ENCODE peak calls at places on chromosomes 16 and 17, in six cellular contexts. H, R, F, W, Q and S are unnamed samples. For H3K27me3, the result is how much of the 10 kb centered on the place peaks cover.

GRCh38 chr17:30824002-30824355 is 513 bp downstream of the CRLF3 start:
- DNase-seq in Q (no peak), H (no peak), F (peak), R (peak), W (no peak), S (no peak)

GRCh38 chr17:54111576-54111975 is 288.8 kb downstream of the KIF2B start:
- DNase-seq in H (no peak), F (no peak), R (no peak), W (no peak), Q (no peak), S (no peak)

GRCh38 chr17:75704963-75705875 is 16.0 kb upstream of the ITGB4 start:
- DNase-seq in W (no peak), Q (no peak), F (no peak), R (no peak), H (no peak), S (no peak)

GRCh38 chr16:14502932-14503741 is 126.9 kb downstream of the PARN start:
- DNase-seq in F (no peak), Q (no peak), R (no peak), H (peak), W (peak), S (no peak)

GRCh38 chr16:57805176-57805575 is 2.9 kb upstream of the KIFC3 start:
- DNase-seq in Q (no peak), W (no peak), R (no peak), F (no peak), H (no peak), S (no peak)

GRCh38 chr17:8420041-8420934 is 15.4 kb upstream of the NDEL1 start:
- DNase-seq in F (peak), Q (no peak), W (peak), R (peak), H (peak), S (no peak)

GRCh38 chr17:75459590-75460267 is 3.3 kb downstream of the TMEM94 start:
- DNase-seq in F (no peak), H (peak), R (no peak), Q (no peak), W (no peak), S (no peak)

GRCh38 chr17:61409301-61410099 is 9.9 kb downstream of the TBX2 start:
- DNase-seq in Q (peak), F (peak), W (peak), R (peak), H (no peak), S (no peak)

GRCh38 chr16:53614346-53614745 is 89.3 kb downstream of the RPGRIP1L start:
- DNase-seq in W (peak), F (no peak), Q (no peak), R (no peak), H (no peak), S (no peak)

GRCh38 chr16:63907251-63907650 is 1214.6 kb downstream of the CDH11 start:
- DNase-seq in F (no peak), W (no peak), H (no peak), R (no peak), Q (no peak), S (no peak)

GRCh38 chr17:66494023-66494803 is 191.8 kb downstream of the PRKCA start:
- DNase-seq in R (no peak), H (no peak), W (peak), F (no peak), Q (no peak), S (no peak)

GRCh38 chr17:79711715-79712305 is 18.9 kb upstream of the ENPP7 start:
- DNase-seq in Q (no peak), H (no peak), R (no peak), W (no peak), F (no peak), S (no peak)

GRCh38 chr16:89113661-89114060 is 20.0 kb downstream of the ACSF3 start:
- DNase-seq in H (no peak), F (peak), W (no peak), Q (no peak), R (peak), S (no peak)

GRCh38 chr17:72726936-72727335 is 365.6 kb downstream of the SLC39A11 start:
- DNase-seq in W (peak), H (no peak), Q (no peak), F (no peak), R (no peak), S (peak)

GRCh38 chr17:64615025-64615677 is 47.0 kb downstream of the SMURF2 start:
- DNase-seq in F (no peak), Q (no peak), R (no peak), W (peak), H (no peak), S (no peak)
- TF ChIP-seq CTCF in F (no peak), Q (no peak), R (no peak), W (no peak), H (no peak), S (no peak)

GRCh38 chr16:68778551-68779231 is 41.6 kb downstream of the CDH1 start:
- DNase-seq in F (no peak), W (no peak), H (peak), R (no peak), Q (no peak), S (no peak)
- H3K27ac ChIP-seq in F (peak), W (no peak), H (peak), R (no peak), Q (peak), S (no peak)

GRCh38 chr17:83086197-83086880 is 6.9 kb downstream of the METRNL start:
- DNase-seq in W (peak), H (no peak), F (no peak), R (no peak), Q (no peak), S (no peak)
- H3K27me3 ChIP-seq in W (under half), H (under half), F (under half), R (under half), Q (under half), S (under half)

GRCh38 chr17:45016823-45017222 is 34.6 kb downstream of the DCAKD start:
- DNase-seq in R (no peak), Q (no peak), F (no peak), H (no peak), W (no peak), S (no peak)
- TF ChIP-seq CTCF in R (no peak), Q (no peak), F (no peak), H (no peak), W (peak), S (no peak)

GRCh38 chr16:67419502-67419901 is 3.2 kb upstream of the ZDHHC1 start:
- DNase-seq in H (no peak), Q (no peak), R (no peak), W (peak), F (no peak), S (no peak)

GRCh38 chr16:67419931-67420330 is 3.7 kb upstream of the ZDHHC1 start:
- DNase-seq in H (no peak), W (no peak), F (no peak), Q (no peak), R (no peak), S (no peak)

GRCh38 chr16:67417333-67418061 is 1.2 kb upstream of the ZDHHC1 start:
- DNase-seq in Q (no peak), R (no peak), F (no peak), W (no peak), H (no peak), S (no peak)

GRCh38 chr16:67413978-67414891 is 2.0 kb downstream of the ZDHHC1 start:
- DNase-seq in Q (no peak), F (no peak), W (no peak), R (no peak), H (no peak), S (no peak)

GRCh38 chr16:67415872-67416793 is at the start of gene ZDHHC1:
- DNase-seq in H (no peak), R (peak), Q (peak), F (peak), W (peak), S (peak)
- H3K27ac ChIP-seq in H (no peak), R (peak), Q (peak), F (peak), W (peak), S (no peak)

GRCh38 chr17:1227365-1227764 is 42.9 kb upstream of the BHLHA9 start:
- DNase-seq in Q (no peak), R (no peak), H (no peak), W (no peak), F (no peak), S (no peak)
- H3K27me3 ChIP-seq in Q (under half), R (under half), H (under half), W (half or more), F (under half), S (under half)

GRCh38 chr16:87305505-87306391 is 11.4 kb downstream of the C16orf95 start:
- DNase-seq in R (no peak), H (no peak), Q (no peak), W (no peak), F (no peak), S (no peak)
- TF ChIP-seq CTCF in R (no peak), H (no peak), Q (no peak), W (no peak), F (no peak), S (no peak)

DNA sequence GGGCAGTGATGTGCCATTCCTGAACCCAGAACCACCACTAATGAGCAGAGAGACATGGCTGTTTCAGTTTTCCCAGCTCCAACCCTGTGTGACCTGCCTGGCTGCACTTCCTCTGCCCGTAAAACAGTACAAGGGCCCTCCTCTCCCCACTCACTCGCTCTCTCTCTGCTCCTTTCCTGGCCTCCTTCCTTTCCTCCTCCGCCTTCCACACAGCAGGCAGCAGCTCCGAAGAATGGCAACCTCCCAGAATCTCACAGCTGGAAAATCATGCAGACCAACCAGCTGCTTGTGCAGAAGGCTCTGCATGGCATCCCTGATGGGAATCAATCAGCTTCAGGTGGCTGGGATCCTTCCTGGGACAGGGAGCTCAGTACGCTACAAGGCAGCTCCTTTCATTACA is 27.3 kb downstream of the TMEM132E start:
- DNase-seq in R (no peak), F (no peak), Q (no peak), W (no peak), H (no peak), S (no peak)
- H3K27ac ChIP-seq in R (no peak), F (no peak), Q (no peak), W (no peak), H (no peak), S (no peak)

GRCh38 chr17:76932402-76933333 is 64.5 kb downstream of the MGAT5B start:
- DNase-seq in H (no peak), R (no peak), W (no peak), Q (no peak), F (no peak), S (no peak)
- H3K27me3 ChIP-seq in H (under half), R (under half), W (under half), Q (under half), F (under half), S (under half)

DNA sequence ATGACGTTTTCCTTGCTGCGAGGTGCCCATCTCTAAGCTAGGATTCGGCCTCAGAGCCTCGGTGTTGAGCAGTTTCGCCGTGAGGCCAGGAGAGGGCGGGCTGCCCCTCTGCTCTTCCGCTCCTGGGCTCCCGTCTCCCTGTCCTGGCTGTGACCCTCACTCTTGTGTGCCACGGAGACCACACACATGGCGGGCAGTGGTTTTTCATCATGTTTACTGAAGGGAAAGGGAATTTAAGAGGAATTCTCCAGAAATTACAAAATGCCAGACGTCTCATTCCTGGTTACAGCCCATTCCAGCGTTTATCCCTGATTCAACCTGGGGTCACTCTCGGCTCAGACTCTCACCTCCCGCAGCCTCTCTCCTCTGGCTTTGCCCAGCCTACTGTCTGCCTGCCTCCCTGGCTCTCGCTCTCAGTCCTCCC is 96.8 kb upstream of the ELAC2 start:
- DNase-seq in F (peak), H (no peak), W (peak), R (no peak), Q (peak), S (no peak)
- TF ChIP-seq CTCF in F (peak), H (peak), W (peak), R (peak), Q (peak), S (peak)